ENCODE peak calls at places on chromosome 11, in nine cellular contexts. F is esophagus squamous epithelium, G is heart right ventricle, M is hepatocyte, S is suprapubic skin, L is left ventricle myocardium inferior, X is uterus, C is astrocyte, E is breast epithelium. I is an unnamed sample.

GRCh38 chr11:112380464-112380863 is 119.8 kb upstream of the PLET1 start:
- DNase-seq in C (no peak), G (no peak), X (no peak), E (no peak), L (no peak), M (no peak), F (no peak), S (no peak), I (no peak)

GRCh38 chr11:14093065-14093464 is 130.5 kb downstream of the SPON1 start:
- DNase-seq in F (no peak), L (no peak), C (no peak), M (no peak), G (no peak), X (no peak), S (no peak), E (no peak), I (no peak)

GRCh38 chr11:27518522-27518921 is 12.0 kb upstream of the LIN7C start:
- DNase-seq in X (no peak), L (no peak), S (no peak), G (no peak), F (no peak), M (no peak), E (no peak), C (no peak), I (no peak)

GRCh38 chr11:113331988-113332387 is 17.6 kb downstream of the TTC12 start:
- DNase-seq in E (no peak), S (no peak), L (no peak), G (no peak), X (no peak), M (no peak), C (no peak), F (no peak), I (no peak)

GRCh38 chr11:32968541-32968940 is 47.1 kb upstream of the DEPDC7 start:
- DNase-seq in C (no peak), X (no peak), E (no peak), G (no peak), F (no peak), M (no peak), L (no peak), S (no peak), I (no peak)

GRCh38 chr11:11400635-11401232 is 47.7 kb upstream of the CSNK2A3 start:
- DNase-seq in E (no peak), G (no peak), S (no peak), L (no peak), F (no peak), M (no peak), C (no peak), X (no peak), I (no peak)

GRCh38 chr11:73236879-73237278 is 18.8 kb downstream of the P2RY2 start:
- DNase-seq in S (no peak), X (no peak), F (no peak), L (peak; percentile 51), C (no peak), G (peak; percentile 69), E (no peak), M (peak; percentile 54), I (no peak)

GRCh38 chr11:45518096-45518852 is 147.1 kb downstream of the CHST1 start:
- DNase-seq in L (no peak), X (no peak), S (no peak), G (no peak), M (no peak), F (no peak), C (no peak), E (no peak), I (no peak)

GRCh38 chr11:119892311-119892808 is 163.4 kb upstream of the NECTIN1 start:
- DNase-seq in F (no peak), G (peak; percentile 11), X (no peak), C (no peak), E (no peak), L (peak; percentile 66), M (no peak), S (no peak), I (no peak)

GRCh38 chr11:119258180-119258579 is 52.0 kb downstream of the CBL start:
- DNase-seq in F (no peak), G (no peak), C (no peak), E (no peak), S (no peak), X (no peak), M (no peak), L (no peak), I (no peak)

GRCh38 chr11:3837793-3838192 is 3.0 kb downstream of the RHOG start:
- DNase-seq in G (peak; percentile 59), L (peak; percentile 40), F (no peak), X (peak; percentile 36), M (no peak), E (no peak), S (no peak), C (no peak), I (no peak)

GRCh38 chr11:8917157-8917820 is 6.3 kb downstream of the AKIP1 start:
- DNase-seq in M (peak; percentile 62), G (no peak), S (no peak), X (no peak), E (peak; percentile 83), F (no peak), C (peak; percentile 94), L (no peak), I (no peak)

GRCh38 chr11:44112083-44112865 is 16.8 kb downstream of the EXT2 start:
- DNase-seq in X (peak; percentile 24), L (peak; percentile 53), S (no peak), G (peak; percentile 48), C (peak; percentile 58), E (no peak), M (peak; percentile 55), F (no peak), I (no peak)
- H3K36me3 ChIP-seq in X (no peaks in the 10 kb centered on the region), L (peaks cover 47% of the 10 kb centered on the region), S (peaks cover 39% of the 10 kb centered on the region), G (no peaks in the 10 kb centered on the region), C (peaks cover 3% of the 10 kb centered on the region), E (no peaks in the 10 kb centered on the region), M (no peaks in the 10 kb centered on the region), F (peaks cover 91% of the 10 kb centered on the region), I (peaks cover 14% of the 10 kb centered on the region)

GRCh38 chr11:56887940-56888339 is 100.8 kb upstream of the OR5AK2 start:
- DNase-seq in C (no peak), E (no peak), G (no peak), L (no peak), M (no peak), F (no peak), S (no peak), X (no peak), I (no peak)

GRCh38 chr11:56885854-56886253 is 102.9 kb upstream of the OR5AK2 start:
- DNase-seq in M (no peak), E (no peak), X (no peak), S (no peak), G (no peak), L (no peak), C (no peak), F (no peak), I (no peak)

GRCh38 chr11:56885182-56885581 is 103.5 kb upstream of the OR5AK2 start:
- DNase-seq in X (no peak), C (no peak), G (no peak), E (peak; percentile 35), S (no peak), L (no peak), F (no peak), M (peak; percentile 32), I (no peak)

GRCh38 chr11:56886465-56886864 is 102.2 kb upstream of the OR5AK2 start:
- DNase-seq in F (no peak), M (no peak), E (no peak), S (no peak), L (no peak), C (no peak), X (no peak), G (no peak), I (no peak)

DNA sequence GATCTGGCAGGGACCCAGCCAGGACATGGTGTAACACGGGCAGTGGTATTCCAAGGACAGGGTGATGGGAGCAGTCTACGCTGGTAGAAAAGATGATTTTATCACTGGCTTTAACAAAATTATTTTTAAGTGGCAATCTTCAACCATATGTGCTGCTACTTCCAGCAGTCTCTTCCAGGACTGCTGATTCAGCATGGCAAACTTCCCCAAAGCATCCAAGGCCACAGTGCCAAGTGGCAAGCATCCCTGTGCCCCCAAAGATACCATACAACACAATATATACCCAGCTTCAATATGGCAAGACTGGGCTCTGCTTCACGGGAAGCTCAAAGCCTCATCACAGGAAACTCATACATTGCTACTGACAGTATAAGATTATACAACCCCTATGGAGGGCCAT is 105.1 kb upstream of the OR5AK2 start:
- DNase-seq in G (no peak), E (no peak), X (no peak), F (no peak), C (no peak), S (no peak), M (no peak), L (no peak), I (no peak)
- H3K27ac ChIP-seq in G (no peak overlapping the region), E (no peak overlapping the region), X (no peak overlapping the region), F (no peak overlapping the region), C (no peak overlapping the region), S (no peak overlapping the region), M (no peak overlapping the region), L (no peak overlapping the region), I (no peak overlapping the region)

GRCh38 chr11:20099527-20099926 is 60.7 kb downstream of the DBX1 start:
- DNase-seq in G (no peak), L (no peak), C (no peak), E (no peak), M (no peak), S (no peak), F (no peak), X (no peak), I (no peak)

GRCh38 chr11:20105427-20105826 is 54.8 kb downstream of the DBX1 start:
- DNase-seq in X (peak; percentile 10), S (no peak), E (no peak), C (no peak), F (no peak), G (no peak), L (no peak), M (no peak), I (no peak)

GRCh38 chr11:20097319-20098221 is 62.7 kb downstream of the DBX1 start:
- DNase-seq in E (no peak), M (peak; percentile 38), L (no peak), S (no peak), G (no peak), C (peak; percentile 99), F (no peak), X (peak; percentile 89), I (no peak)

GRCh38 chr11:20102393-20102792 is 57.9 kb downstream of the DBX1 start:
- DNase-seq in E (no peak), X (no peak), M (no peak), C (no peak), S (no peak), G (peak; percentile 29), L (no peak), F (no peak), I (no peak)

DNA sequence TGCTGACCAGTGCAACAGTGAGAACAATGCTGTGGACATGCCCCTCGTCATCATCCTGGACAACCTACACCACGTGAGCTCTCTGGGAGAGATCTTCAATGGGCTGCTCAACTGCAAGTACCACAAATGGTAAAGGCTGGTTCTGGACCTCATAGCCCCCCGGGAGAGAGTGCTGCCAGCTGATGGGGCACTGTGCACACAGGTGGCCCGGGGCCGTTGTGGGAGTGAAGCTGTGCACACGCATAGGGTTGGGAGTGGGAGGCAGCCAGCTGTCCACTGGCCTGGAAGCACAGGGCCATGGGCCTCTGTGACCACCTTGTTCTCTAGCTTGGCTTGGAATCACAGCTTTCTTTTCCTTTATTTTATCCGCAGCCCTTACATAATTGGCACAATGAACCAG is 57.0 kb downstream of the DBX1 start:
- DNase-seq in F (no peak), E (no peak), X (no peak), C (no peak), G (no peak), S (no peak), M (no peak), L (no peak), I (no peak)
- H3K36me3 ChIP-seq in F (peaks cover 96% of the 10 kb centered on the region), E (no peaks in the 10 kb centered on the region), X (no peaks in the 10 kb centered on the region), C (peaks cover 6% of the 10 kb centered on the region), G (peaks cover 3% of the 10 kb centered on the region), S (peaks cover 71% of the 10 kb centered on the region), M (no peaks in the 10 kb centered on the region), L (peaks cover 66% of the 10 kb centered on the region), I (peaks cover 82% of the 10 kb centered on the region)

GRCh38 chr11:86395061-86395551 is 20.4 kb downstream of the CCDC81 start:
- DNase-seq in E (no peak), F (no peak), S (no peak), X (peak; percentile 19), M (peak; percentile 22), L (no peak), C (peak; percentile 33), G (no peak), I (no peak)
- H3K27ac ChIP-seq in E (no peak overlapping the region), F (no peak overlapping the region), S (no peak overlapping the region), X (no peak overlapping the region), M (no peak overlapping the region), L (no peak overlapping the region), C (peak overlapping the region; percentile 28), G (no peak overlapping the region), I (peak overlapping the region; percentile 45)

I was measured in thoracic aorta.